ENCODE peak calls at places on chromosomes 4 and X, in ten cellular contexts. One of them, this sample, is unnamed.
A peak's percentile ranks its signal among the peaks of the same experiment; 100 is the strongest.

GRCh38 chrX:3516051-3516541 is 169.6 kb upstream of the MXRA5 start:
- DNase-seq in SK-N-SH: no peak
- DNase-seq in GM23248: peak; percentile 65
- DNase-seq in PC-9: no peak
- DNase-seq in PC-3: no peak
- DNase-seq in OCI-LY7: no peak
- DNase-seq in MM.1S: no peak
- DNase-seq in hepatocyte: no peak
- DNase-seq in HCT116: no peak
- DNase-seq in GM23338: no peak
- DNase-seq in this sample: no peak

GRCh38 chr4:25215506-25215905 is 18.3 kb upstream of the PI4K2B start:
- DNase-seq in SK-N-SH: no peak
- DNase-seq in GM23248: no peak
- DNase-seq in PC-9: no peak
- DNase-seq in PC-3: no peak
- DNase-seq in OCI-LY7: no peak
- DNase-seq in MM.1S: no peak
- DNase-seq in hepatocyte: no peak
- DNase-seq in HCT116: no peak
- DNase-seq in GM23338: peak; percentile 46
- DNase-seq in this sample: no peak

GRCh38 chrX:153573999-153574398 is 24.9 kb downstream of the CCNQ start:
- DNase-seq in SK-N-SH: no peak
- DNase-seq in GM23248: peak; percentile 3
- DNase-seq in PC-9: no peak
- DNase-seq in PC-3: peak; percentile 8
- DNase-seq in OCI-LY7: peak; percentile 43
- DNase-seq in MM.1S: no peak
- DNase-seq in hepatocyte: no peak
- DNase-seq in HCT116: no peak
- DNase-seq in GM23338: peak; percentile 54
- DNase-seq in this sample: peak; percentile 82

GRCh38 chr4:663438-664428 is 10.3 kb downstream of the ATP5ME start:
- DNase-seq in SK-N-SH: peak; percentile 95
- DNase-seq in GM23248: no peak
- DNase-seq in PC-9: no peak
- DNase-seq in PC-3: no peak
- DNase-seq in OCI-LY7: no peak
- DNase-seq in MM.1S: no peak
- DNase-seq in hepatocyte: peak; percentile 82
- DNase-seq in HCT116: no peak
- DNase-seq in GM23338: peak; percentile 84
- DNase-seq in this sample: no peak

GRCh38 chr4:54937501-54937900 is 187.9 kb downstream of the KDR start:
- DNase-seq in SK-N-SH: no peak
- DNase-seq in GM23248: no peak
- DNase-seq in PC-9: no peak
- DNase-seq in PC-3: peak; percentile 27
- DNase-seq in OCI-LY7: no peak
- DNase-seq in MM.1S: no peak
- DNase-seq in hepatocyte: peak; percentile 24
- DNase-seq in HCT116: no peak
- DNase-seq in GM23338: no peak
- DNase-seq in this sample: no peak

GRCh38 chr4:184538023-184538599 is 63.8 kb upstream of the IRF2 start:
- DNase-seq in SK-N-SH: peak; percentile 79
- DNase-seq in GM23248: peak; percentile 93
- DNase-seq in PC-9: peak; percentile 65
- DNase-seq in PC-3: peak; percentile 80
- DNase-seq in OCI-LY7: peak; percentile 93
- DNase-seq in MM.1S: peak; percentile 93
- DNase-seq in hepatocyte: peak; percentile 91
- DNase-seq in HCT116: peak; percentile 66
- DNase-seq in GM23338: peak; percentile 41
- DNase-seq in this sample: peak; percentile 86

GRCh38 chrX:104742345-104742744 is 176.3 kb downstream of the IL1RAPL2 start:
- DNase-seq in SK-N-SH: no peak
- DNase-seq in GM23248: no peak
- DNase-seq in PC-9: peak; percentile 76
- DNase-seq in PC-3: peak; percentile 88
- DNase-seq in OCI-LY7: no peak
- DNase-seq in MM.1S: no peak
- DNase-seq in hepatocyte: no peak
- DNase-seq in HCT116: no peak
- DNase-seq in GM23338: no peak
- DNase-seq in this sample: no peak

GRCh38 chr4:7206856-7207567 is 14.7 kb downstream of the SORCS2 start:
- DNase-seq in SK-N-SH: peak; percentile 88
- DNase-seq in GM23248: peak; percentile 98
- DNase-seq in PC-9: peak; percentile 65
- DNase-seq in PC-3: peak; percentile 82
- DNase-seq in OCI-LY7: no peak
- DNase-seq in MM.1S: no peak
- DNase-seq in hepatocyte: peak; percentile 89
- DNase-seq in HCT116: no peak
- DNase-seq in GM23338: peak; percentile 46
- DNase-seq in this sample: no peak

DNA sequence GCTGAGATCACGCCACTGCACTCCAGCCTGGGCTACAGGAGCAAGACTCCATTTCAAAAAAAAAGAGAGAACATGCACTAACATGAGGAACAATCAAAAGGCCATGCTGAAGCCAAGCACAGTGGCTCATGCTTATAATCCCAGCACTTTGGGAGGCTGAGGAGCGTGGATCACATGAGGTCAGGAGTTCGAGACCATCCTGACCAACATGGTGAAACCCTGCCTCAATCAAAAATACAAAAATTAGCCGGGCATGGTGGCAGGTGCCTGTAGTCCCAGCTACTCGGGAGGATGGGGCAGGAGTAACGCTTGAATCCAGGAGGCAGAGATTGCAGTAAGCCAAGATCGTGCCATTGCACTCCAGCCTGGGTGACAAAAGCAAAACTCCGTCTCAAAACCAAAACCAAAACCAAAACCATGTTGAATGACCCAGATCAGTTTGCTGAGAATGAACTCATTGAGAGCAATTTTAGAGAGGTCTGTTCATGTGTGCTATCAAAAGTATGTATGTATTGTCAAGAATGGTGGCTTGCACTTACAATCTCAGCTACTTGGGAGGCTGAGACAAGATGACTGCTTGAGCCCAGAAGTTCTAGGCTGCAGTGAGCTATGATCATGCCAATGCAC is 44.8 kb downstream of the PDS5A start:
- DNase-seq in SK-N-SH: no peak
- DNase-seq in GM23248: no peak
- DNase-seq in PC-9: no peak
- DNase-seq in PC-3: no peak
- DNase-seq in OCI-LY7: no peak
- DNase-seq in MM.1S: peak; percentile 65
- DNase-seq in hepatocyte: no peak
- DNase-seq in HCT116: no peak
- DNase-seq in GM23338: no peak
- DNase-seq in this sample: no peak
- H3K9me2 ChIP-seq in SK-N-SH: no peaks in the 10 kb centered on the region
- H3K9me2 ChIP-seq in GM23248: no peaks in the 10 kb centered on the region
- H3K9me2 ChIP-seq in PC-9: no peaks in the 10 kb centered on the region
- H3K9me2 ChIP-seq in PC-3: no peaks in the 10 kb centered on the region
- H3K9me2 ChIP-seq in OCI-LY7: no peaks in the 10 kb centered on the region
- H3K9me2 ChIP-seq in MM.1S: no peaks in the 10 kb centered on the region
- H3K9me2 ChIP-seq in hepatocyte: no peaks in the 10 kb centered on the region
- H3K9me2 ChIP-seq in HCT116: no peaks in the 10 kb centered on the region
- H3K9me2 ChIP-seq in GM23338: no peaks in the 10 kb centered on the region
- H3K9me2 ChIP-seq in this sample: no peaks in the 10 kb centered on the region

GRCh38 chr4:74335341-74336019 is 27.2 kb downstream of the EPGN start:
- DNase-seq in SK-N-SH: no peak
- DNase-seq in GM23248: no peak
- DNase-seq in PC-9: no peak
- DNase-seq in PC-3: no peak
- DNase-seq in OCI-LY7: no peak
- DNase-seq in MM.1S: no peak
- DNase-seq in hepatocyte: no peak
- DNase-seq in HCT116: no peak
- DNase-seq in GM23338: no peak
- DNase-seq in this sample: peak; percentile 56

GRCh38 chr4:74339501-74339900 is 25.4 kb upstream of the EREG start:
- DNase-seq in SK-N-SH: no peak
- DNase-seq in GM23248: no peak
- DNase-seq in PC-9: no peak
- DNase-seq in PC-3: no peak
- DNase-seq in OCI-LY7: no peak
- DNase-seq in MM.1S: no peak
- DNase-seq in hepatocyte: no peak
- DNase-seq in HCT116: no peak
- DNase-seq in GM23338: no peak
- DNase-seq in this sample: no peak

GRCh38 chr4:74334636-74335035 is 26.4 kb downstream of the EPGN start:
- DNase-seq in SK-N-SH: no peak
- DNase-seq in GM23248: no peak
- DNase-seq in PC-9: no peak
- DNase-seq in PC-3: no peak
- DNase-seq in OCI-LY7: no peak
- DNase-seq in MM.1S: no peak
- DNase-seq in hepatocyte: no peak
- DNase-seq in HCT116: no peak
- DNase-seq in GM23338: no peak
- DNase-seq in this sample: no peak

GRCh38 chr4:74344031-74344430 is 20.9 kb upstream of the EREG start:
- DNase-seq in SK-N-SH: no peak
- DNase-seq in GM23248: no peak
- DNase-seq in PC-9: no peak
- DNase-seq in PC-3: no peak
- DNase-seq in OCI-LY7: no peak
- DNase-seq in MM.1S: no peak
- DNase-seq in hepatocyte: no peak
- DNase-seq in HCT116: no peak
- DNase-seq in GM23338: no peak
- DNase-seq in this sample: no peak

GRCh38 chr4:74338792-74339333 is 26.1 kb upstream of the EREG start:
- DNase-seq in SK-N-SH: no peak
- DNase-seq in GM23248: peak; percentile 23
- DNase-seq in PC-9: no peak
- DNase-seq in PC-3: no peak
- DNase-seq in OCI-LY7: no peak
- DNase-seq in MM.1S: no peak
- DNase-seq in hepatocyte: no peak
- DNase-seq in HCT116: no peak
- DNase-seq in GM23338: no peak
- DNase-seq in this sample: no peak
- H3K9me2 ChIP-seq in SK-N-SH: no peaks in the 10 kb centered on the region
- H3K9me2 ChIP-seq in GM23248: no peaks in the 10 kb centered on the region
- H3K9me2 ChIP-seq in PC-9: no peaks in the 10 kb centered on the region
- H3K9me2 ChIP-seq in PC-3: no peaks in the 10 kb centered on the region
- H3K9me2 ChIP-seq in OCI-LY7: no peaks in the 10 kb centered on the region
- H3K9me2 ChIP-seq in MM.1S: no peaks in the 10 kb centered on the region
- H3K9me2 ChIP-seq in hepatocyte: no peaks in the 10 kb centered on the region
- H3K9me2 ChIP-seq in HCT116: no peaks in the 10 kb centered on the region
- H3K9me2 ChIP-seq in GM23338: peaks cover 7% of the 10 kb centered on the region
- H3K9me2 ChIP-seq in this sample: no peaks in the 10 kb centered on the region

GRCh38 chrX:74300869-74301268 is 3.1 kb upstream of the ZCCHC13 start:
- DNase-seq in SK-N-SH: no peak
- DNase-seq in GM23248: no peak
- DNase-seq in PC-9: no peak
- DNase-seq in PC-3: no peak
- DNase-seq in OCI-LY7: no peak
- DNase-seq in MM.1S: no peak
- DNase-seq in hepatocyte: no peak
- DNase-seq in HCT116: no peak
- DNase-seq in GM23338: no peak
- DNase-seq in this sample: no peak

DNA sequence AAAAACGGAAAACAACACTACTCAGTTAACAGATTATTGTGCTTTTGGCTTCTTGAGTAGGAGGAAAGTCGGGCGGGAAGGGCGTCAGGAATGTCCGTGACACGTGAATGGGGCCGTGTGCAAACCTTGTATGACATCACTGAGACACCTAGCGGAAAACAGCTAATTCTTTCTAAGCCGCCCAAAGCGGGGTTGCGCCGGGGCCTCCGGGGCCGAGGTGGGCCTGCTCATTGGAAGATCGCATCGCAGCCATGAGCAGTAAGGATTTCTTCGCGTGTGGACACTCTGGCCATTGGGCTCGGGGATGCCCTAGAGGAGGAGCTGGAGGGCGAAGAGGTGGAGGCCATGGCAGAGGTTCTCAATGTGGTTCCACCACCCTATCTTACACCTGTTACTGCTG is at the start of gene ZCCHC13:
- DNase-seq in SK-N-SH: no peak
- DNase-seq in GM23248: no peak
- DNase-seq in PC-9: no peak
- DNase-seq in PC-3: no peak
- DNase-seq in OCI-LY7: no peak
- DNase-seq in MM.1S: no peak
- DNase-seq in hepatocyte: no peak
- DNase-seq in HCT116: no peak
- DNase-seq in GM23338: no peak
- DNase-seq in this sample: no peak
- H3K9me2 ChIP-seq in SK-N-SH: no peaks in the 10 kb centered on the region
- H3K9me2 ChIP-seq in GM23248: no peaks in the 10 kb centered on the region
- H3K9me2 ChIP-seq in PC-9: no peaks in the 10 kb centered on the region
- H3K9me2 ChIP-seq in PC-3: no peaks in the 10 kb centered on the region
- H3K9me2 ChIP-seq in OCI-LY7: no peaks in the 10 kb centered on the region
- H3K9me2 ChIP-seq in MM.1S: no peaks in the 10 kb centered on the region
- H3K9me2 ChIP-seq in hepatocyte: no peaks in the 10 kb centered on the region
- H3K9me2 ChIP-seq in HCT116: no peaks in the 10 kb centered on the region
- H3K9me2 ChIP-seq in GM23338: no peaks in the 10 kb centered on the region
- H3K9me2 ChIP-seq in this sample: no peaks in the 10 kb centered on the region

GRCh38 chrX:41933546-41933945 is 10.2 kb upstream of the CASK start:
- DNase-seq in SK-N-SH: no peak
- DNase-seq in GM23248: no peak
- DNase-seq in PC-9: no peak
- DNase-seq in PC-3: no peak
- DNase-seq in OCI-LY7: no peak
- DNase-seq in MM.1S: no peak
- DNase-seq in hepatocyte: no peak
- DNase-seq in HCT116: no peak
- DNase-seq in GM23338: no peak
- DNase-seq in this sample: no peak

GRCh38 chrX:41935827-41936226 is 12.5 kb upstream of the CASK start:
- DNase-seq in SK-N-SH: no peak
- DNase-seq in GM23248: no peak
- DNase-seq in PC-9: no peak
- DNase-seq in PC-3: no peak
- DNase-seq in OCI-LY7: no peak
- DNase-seq in MM.1S: no peak
- DNase-seq in hepatocyte: peak; percentile 26
- DNase-seq in HCT116: no peak
- DNase-seq in GM23338: no peak
- DNase-seq in this sample: no peak

GRCh38 chrX:41932885-41933284 is 9.5 kb upstream of the CASK start:
- DNase-seq in SK-N-SH: no peak
- DNase-seq in GM23248: no peak
- DNase-seq in PC-9: no peak
- DNase-seq in PC-3: no peak
- DNase-seq in OCI-LY7: no peak
- DNase-seq in MM.1S: no peak
- DNase-seq in hepatocyte: no peak
- DNase-seq in HCT116: no peak
- DNase-seq in GM23338: no peak
- DNase-seq in this sample: no peak

DNA sequence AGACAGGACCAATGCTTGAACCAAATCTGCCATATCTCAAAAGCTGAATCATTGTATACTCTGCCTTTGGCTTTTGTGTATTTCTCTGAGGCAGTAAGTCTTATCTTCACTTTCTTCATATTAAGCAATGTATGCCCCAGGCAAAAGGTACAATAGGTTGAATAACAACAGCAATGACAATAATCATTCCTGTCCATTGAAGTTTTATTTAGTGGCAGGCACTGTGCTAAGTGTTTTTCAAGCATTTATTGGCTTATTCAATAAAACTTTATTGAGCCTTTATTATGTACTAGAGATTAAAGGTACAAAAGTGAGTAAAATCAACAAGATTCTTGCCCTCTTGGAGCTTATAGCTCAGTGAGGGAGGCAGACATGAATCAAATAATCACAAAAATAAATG is 8.2 kb upstream of the CASK start:
- DNase-seq in SK-N-SH: no peak
- DNase-seq in GM23248: no peak
- DNase-seq in PC-9: no peak
- DNase-seq in PC-3: peak; percentile 10
- DNase-seq in OCI-LY7: no peak
- DNase-seq in MM.1S: no peak
- DNase-seq in hepatocyte: no peak
- DNase-seq in HCT116: no peak
- DNase-seq in GM23338: no peak
- DNase-seq in this sample: no peak
- H3K9me2 ChIP-seq in SK-N-SH: no peaks in the 10 kb centered on the region
- H3K9me2 ChIP-seq in GM23248: no peaks in the 10 kb centered on the region
- H3K9me2 ChIP-seq in PC-9: no peaks in the 10 kb centered on the region
- H3K9me2 ChIP-seq in PC-3: no peaks in the 10 kb centered on the region
- H3K9me2 ChIP-seq in OCI-LY7: no peaks in the 10 kb centered on the region
- H3K9me2 ChIP-seq in MM.1S: no peaks in the 10 kb centered on the region
- H3K9me2 ChIP-seq in hepatocyte: no peaks in the 10 kb centered on the region
- H3K9me2 ChIP-seq in HCT116: no peaks in the 10 kb centered on the region
- H3K9me2 ChIP-seq in GM23338: no peaks in the 10 kb centered on the region
- H3K9me2 ChIP-seq in this sample: no peaks in the 10 kb centered on the region